ENCODE peak calls at places on chromosomes 12 and 14, in ten cellular contexts. K is PC-9, O is NB4, R is IMR-90, E is PC-3, W is Panc1, T is BE2C, P is HL-60, Y is cardiac muscle cell, L is right lobe of liver. S is an unnamed sample.

GRCh38 chr14:90625445-90625844 is 190.8 kb downstream of the TTC7B start:
- DNase-seq in O (no peak), L (no peak), R (no peak), P (no peak), T (no peak), K (no peak), W (no peak), E (no peak), Y (no peak), S (no peak)

GRCh38 chr12:59134750-59135149 is 214.4 kb upstream of the LRIG3 start:
- DNase-seq in L (peak), W (no peak), P (no peak), T (no peak), E (no peak), R (no peak), K (no peak), Y (no peak), O (no peak), S (no peak)

GRCh38 chr12:74229671-74230070 is 308.0 kb upstream of the ATXN7L3B start:
- DNase-seq in Y (no peak), W (no peak), O (no peak), R (no peak), P (no peak), L (no peak), K (no peak), T (no peak), E (no peak), S (no peak)

GRCh38 chr14:45089813-45090212 is 5.9 kb downstream of the PRPF39 start:
- DNase-seq in R (peak), E (peak), W (no peak), K (no peak), T (no peak), Y (peak), O (no peak), L (no peak), P (no peak), S (no peak)

GRCh38 chr14:101556566-101557320 is 4.6 kb upstream of the DIO3 start:
- DNase-seq in T (no peak), P (no peak), O (no peak), W (no peak), E (no peak), K (peak), R (no peak), Y (no peak), L (no peak), S (no peak)

GRCh38 chr12:54156578-54156977 is 32.2 kb downstream of the SMUG1 start:
- DNase-seq in L (no peak), E (no peak), K (no peak), T (no peak), W (no peak), O (no peak), P (no peak), R (no peak), Y (no peak), S (no peak)

GRCh38 chr12:121048442-121048841 is 9.4 kb upstream of the OASL start:
- DNase-seq in P (no peak), E (no peak), T (peak), W (no peak), R (no peak), Y (no peak), K (no peak), L (no peak), O (no peak), S (no peak)

GRCh38 chr12:106108187-106108816 is 30.5 kb downstream of the NUAK1 start:
- DNase-seq in Y (peak), T (no peak), P (no peak), R (peak), W (no peak), O (peak), K (no peak), L (no peak), E (no peak), S (no peak)

GRCh38 chr12:113333877-113334785 is 778 bp downstream of the SLC8B1 start:
- DNase-seq in W (no peak), O (peak), E (peak), Y (no peak), K (peak), R (no peak), P (peak), L (no peak), T (no peak), S (no peak)

GRCh38 chr14:91545946-91546716 is 36.0 kb upstream of the PPP4R3A start:
- DNase-seq in W (no peak), K (no peak), T (no peak), R (no peak), Y (no peak), O (no peak), L (no peak), E (peak), P (no peak), S (no peak)

GRCh38 chr14:76832503-76832988 is 6.3 kb downstream of the LRRC74A start:
- DNase-seq in K (no peak), P (peak), L (peak), T (no peak), O (peak), W (no peak), Y (peak), R (no peak), E (no peak), S (no peak)

GRCh38 chr14:96204151-96205058 is at the start of gene BDKRB2:
- DNase-seq in W (no peak), P (peak), T (peak), O (peak), K (peak), E (peak), L (no peak), R (peak), Y (peak), S (no peak)

GRCh38 chr14:37900582-37900981 is 305.2 kb downstream of the TTC6 start:
- DNase-seq in W (no peak), K (no peak), L (no peak), Y (no peak), O (no peak), R (peak), T (no peak), P (no peak), E (no peak), S (no peak)

GRCh38 chr14:92058006-92058917 is 18.4 kb upstream of the TRIP11 start:
- DNase-seq in W (no peak), K (no peak), P (no peak), E (no peak), Y (no peak), T (no peak), L (no peak), R (no peak), O (no peak), S (no peak)

GRCh38 chr12:115466076-115466475 is 782.1 kb upstream of the TBX3 start:
- DNase-seq in T (no peak), K (no peak), Y (peak), R (no peak), E (no peak), P (no peak), O (no peak), W (no peak), L (no peak), S (peak)

GRCh38 chr14:80477388-80478160 is 266.3 kb upstream of the DIO2 start:
- DNase-seq in T (no peak), L (no peak), R (peak), W (no peak), P (no peak), Y (peak), K (no peak), E (peak), O (no peak), S (no peak)

GRCh38 chr12:74337951-74338350 is 199.7 kb upstream of the ATXN7L3B start:
- DNase-seq in P (no peak), T (no peak), Y (peak), K (no peak), W (peak), L (no peak), E (peak), R (peak), O (no peak), S (no peak)

GRCh38 chr12:118319627-118320026 is 53.1 kb downstream of the TAOK3 start:
- DNase-seq in T (no peak), L (no peak), W (no peak), O (peak), P (no peak), Y (no peak), E (no peak), R (no peak), K (no peak), S (no peak)

GRCh38 chr12:116722245-116722644 is 15.6 kb downstream of the SPRING1 start:
- DNase-seq in L (no peak), O (no peak), K (no peak), W (no peak), T (no peak), Y (no peak), E (no peak), P (no peak), R (no peak), S (no peak)

GRCh38 chr12:2273288-2273687 is 220.5 kb downstream of the CACNA1C start:
- DNase-seq in T (no peak), O (no peak), K (no peak), E (no peak), P (no peak), R (peak), W (no peak), L (no peak), Y (peak), S (no peak)

GRCh38 chr14:30223385-30223785 is 295.7 kb upstream of the PRKD1 start:
- DNase-seq in W (peak), T (peak), P (no peak), L (peak), E (peak), O (no peak), K (peak), R (peak), Y (peak), S (peak)

GRCh38 chr14:68937790-68938514 is 41.1 kb downstream of the ACTN1 start:
- DNase-seq in L (peak), W (no peak), T (peak), E (no peak), O (no peak), Y (no peak), K (peak), P (no peak), R (no peak), S (no peak)

GRCh38 chr14:21061347-21061668 is 3.7 kb downstream of the RNASE8 start:
- DNase-seq in W (no peak), L (no peak), T (no peak), E (no peak), O (no peak), K (no peak), P (no peak), R (no peak), Y (no peak), S (no peak)

GRCh38 chr14:104315169-104315568 is 176.8 kb downstream of the KIF26A start:
- DNase-seq in O (no peak), P (no peak), T (no peak), E (no peak), K (no peak), W (no peak), R (no peak), Y (no peak), L (no peak), S (no peak)

GRCh38 chr14:33287204-33287603 is 348.5 kb downstream of the NPAS3 start:
- DNase-seq in R (no peak), T (no peak), E (peak), K (no peak), O (no peak), W (no peak), L (no peak), P (no peak), Y (no peak), S (no peak)

GRCh38 chr12:114163766-114164165 is 197.6 kb upstream of the RBM19 start:
- DNase-seq in P (no peak), Y (peak), R (peak), E (peak), L (no peak), W (peak), K (no peak), O (peak), T (no peak), S (peak)

GRCh38 chr14:72064501-72064900 is 132.3 kb downstream of the RGS6 start:
- DNase-seq in T (no peak), P (no peak), Y (no peak), E (no peak), R (no peak), W (no peak), K (no peak), L (no peak), O (no peak), S (no peak)
- H3K4me3 ChIP-seq in T (no peak), P (no peak), Y (no peak), E (no peak), R (no peak), W (no peak), K (no peak), L (no peak), O (no peak), S (no peak)

DNA sequence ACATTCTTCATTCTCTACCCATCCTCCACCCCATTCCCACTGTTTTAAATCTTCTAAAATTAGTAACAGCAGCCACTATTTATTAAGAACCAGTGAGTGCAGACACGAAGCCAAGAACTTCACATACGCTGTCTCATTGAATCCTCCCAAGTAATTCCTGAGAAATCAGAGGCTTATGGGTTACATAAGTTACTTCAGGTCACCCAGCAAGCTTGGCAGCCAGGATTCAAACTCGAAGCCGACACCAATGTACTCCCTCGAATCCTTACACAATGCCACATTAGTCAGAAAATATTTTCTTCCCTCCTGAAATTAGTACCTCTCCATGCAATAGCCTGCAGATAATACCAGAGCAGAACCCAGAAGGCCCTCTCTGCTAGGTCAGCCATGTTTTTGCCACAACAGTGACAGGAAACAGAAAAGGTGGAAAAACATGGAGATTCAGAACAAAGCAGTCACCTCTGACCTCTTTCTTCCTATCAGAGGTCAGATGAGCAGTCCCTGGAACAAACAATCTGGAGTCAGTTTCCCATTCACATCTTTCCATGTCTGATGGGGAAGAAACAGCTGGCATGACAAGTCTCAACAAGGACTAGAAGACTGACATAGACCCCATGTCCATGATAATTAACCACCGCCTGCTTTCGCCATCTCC is 16.4 kb downstream of the NID2 start:
- DNase-seq in W (no peak), E (no peak), R (peak), O (no peak), T (no peak), K (no peak), L (no peak), Y (peak), P (no peak), S (peak)
- H3K4me3 ChIP-seq in W (no peak), E (no peak), R (no peak), O (no peak), T (no peak), K (no peak), L (no peak), Y (peak), P (no peak), S (no peak)

GRCh38 chr12:52789637-52790426 is 6.1 kb downstream of the KRT3 start:
- DNase-seq in W (no peak), R (no peak), O (peak), T (no peak), Y (no peak), P (peak), E (no peak), L (no peak), K (peak), S (no peak)
- H3K4me3 ChIP-seq in W (no peak), R (no peak), O (no peak), T (no peak), Y (no peak), P (no peak), E (no peak), L (no peak), K (no peak), S (no peak)

DNA sequence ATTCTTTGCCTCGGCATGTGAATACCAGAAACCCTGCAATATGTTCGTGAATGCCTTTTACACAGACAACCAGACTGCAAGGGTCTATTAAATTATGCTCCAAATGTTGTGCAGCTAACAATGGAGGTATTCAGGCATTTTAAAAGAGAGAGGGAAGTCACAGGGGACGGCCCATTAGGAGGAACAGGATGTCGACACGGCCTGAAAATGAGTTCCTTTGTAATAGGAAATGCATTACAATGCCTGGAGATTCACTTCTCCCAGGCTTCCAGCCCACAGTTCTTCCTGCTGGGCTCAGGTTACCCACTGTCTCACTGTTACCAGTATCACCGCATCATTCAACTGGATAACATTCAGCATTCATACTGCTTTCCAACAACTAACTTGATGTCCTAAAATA is 2.5 kb downstream of the DUSP6 start:
- DNase-seq in O (peak), W (no peak), E (peak), Y (peak), K (peak), P (peak), R (peak), L (peak), T (peak), S (no peak)
- H3K4me3 ChIP-seq in O (peak), W (peak), E (peak), Y (peak), K (peak), P (peak), R (peak), L (peak), T (peak), S (peak)

GRCh38 chr14:58426819-58427288 is 477 bp downstream of the TIMM9 start:
- DNase-seq in K (peak), P (peak), O (peak), T (peak), R (peak), L (peak), Y (peak), W (no peak), E (no peak), S (peak)
- H3K4me3 ChIP-seq in K (peak), P (peak), O (peak), T (peak), R (peak), L (peak), Y (peak), W (peak), E (peak), S (peak)

GRCh38 chr12:104495786-104496185 is 39.0 kb downstream of the CHST11 start:
- DNase-seq in L (no peak), E (no peak), Y (peak), W (no peak), R (peak), P (no peak), T (no peak), K (no peak), O (no peak), S (no peak)

GRCh38 chr12:104496336-104496735 is 39.6 kb downstream of the CHST11 start:
- DNase-seq in K (no peak), L (no peak), T (no peak), Y (no peak), R (peak), W (no peak), O (no peak), E (no peak), P (no peak), S (no peak)

GRCh38 chr12:104494816-104495158 is 38.0 kb downstream of the CHST11 start:
- DNase-seq in K (no peak), P (no peak), Y (peak), E (no peak), T (no peak), R (no peak), O (peak), W (no peak), L (no peak), S (no peak)

GRCh38 chr12:104493504-104493903 is 36.8 kb downstream of the CHST11 start:
- DNase-seq in L (no peak), R (no peak), K (no peak), Y (no peak), P (no peak), W (no peak), T (no peak), E (no peak), O (no peak), S (no peak)

DNA sequence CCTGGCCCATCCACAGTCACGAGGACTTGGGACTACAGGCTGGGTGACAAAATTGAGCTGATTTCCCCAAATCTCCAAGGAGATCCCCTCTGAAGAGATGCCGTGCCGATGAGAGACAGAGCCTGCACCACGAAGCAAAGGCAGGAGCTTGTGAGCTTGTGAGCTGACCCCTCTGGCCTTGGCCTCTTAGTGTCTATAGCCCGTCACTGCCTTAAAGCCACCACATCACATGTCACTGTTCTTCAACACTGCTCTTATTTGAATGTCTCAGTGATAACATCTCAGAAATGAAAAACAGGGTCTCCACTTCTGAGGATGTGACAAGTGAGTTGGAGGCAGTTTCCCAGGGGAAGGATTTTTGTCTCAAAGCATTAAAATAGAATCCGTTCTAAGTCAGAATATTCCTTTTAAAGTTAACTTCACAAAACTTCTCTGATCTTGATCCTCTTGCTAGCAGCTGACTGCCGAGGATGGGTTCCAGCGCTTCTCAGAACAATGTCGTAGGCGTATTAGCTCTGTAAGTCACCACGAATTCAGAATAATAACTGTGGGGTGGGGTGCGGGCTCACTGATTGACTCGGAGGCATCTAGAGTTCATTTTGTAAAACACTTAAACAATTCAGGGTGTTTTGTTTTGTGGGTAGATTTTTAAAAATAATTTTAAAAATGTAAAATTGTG is 37.5 kb downstream of the CHST11 start:
- DNase-seq in T (no peak), E (no peak), Y (peak), R (no peak), W (no peak), L (no peak), O (peak), P (no peak), K (no peak), S (no peak)
- H3K4me3 ChIP-seq in T (no peak), E (no peak), Y (no peak), R (no peak), W (no peak), L (no peak), O (no peak), P (no peak), K (no peak), S (no peak)

DNA sequence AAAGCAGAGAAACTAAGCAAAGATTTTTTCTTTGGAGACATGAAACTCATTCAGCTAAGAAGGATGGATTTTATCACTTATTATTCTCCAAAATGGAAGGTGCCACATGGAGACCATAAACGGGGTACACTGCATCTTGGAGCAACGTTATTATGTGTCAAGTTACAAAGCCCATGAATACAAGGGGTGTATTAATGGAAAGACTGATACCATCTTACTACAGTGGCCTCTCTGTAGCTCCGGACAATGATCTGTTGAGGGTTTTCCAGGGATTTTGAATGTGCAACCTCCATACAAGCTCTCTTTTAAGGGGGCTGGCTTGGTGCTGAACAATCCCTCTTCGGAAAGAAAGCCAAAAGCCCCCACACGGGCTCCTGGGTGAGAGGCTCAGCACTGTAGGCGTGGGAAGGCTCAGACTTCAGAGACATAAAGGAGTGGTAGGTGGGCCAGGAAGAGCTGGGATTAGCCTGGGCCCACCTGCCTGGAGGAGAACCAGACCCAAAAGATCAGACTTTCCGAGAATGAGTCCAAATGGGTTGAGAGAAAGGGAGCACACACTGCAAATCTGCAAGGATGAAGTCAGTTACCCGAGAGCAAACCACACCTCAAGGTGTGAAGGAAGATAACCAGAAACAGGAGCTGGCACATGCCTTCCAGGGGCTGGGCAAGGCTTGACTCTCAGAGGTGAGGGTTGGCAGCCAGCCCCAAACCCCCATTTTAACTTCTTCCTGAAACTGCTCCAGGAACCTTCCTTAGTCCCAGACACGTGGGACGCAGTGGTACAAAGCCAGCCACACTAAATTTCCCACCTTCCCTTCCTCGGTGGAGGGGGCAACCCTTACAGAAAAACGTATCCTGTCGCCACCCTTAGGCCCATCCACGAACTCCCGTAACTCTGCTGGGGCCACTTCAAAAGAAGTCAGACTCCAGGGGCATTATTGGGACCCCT is 1.5 kb downstream of the VPS37B start:
- DNase-seq in W (no peak), Y (no peak), R (no peak), E (peak), K (peak), L (no peak), T (no peak), O (no peak), P (no peak), S (no peak)
- H3K4me3 ChIP-seq in W (peak), Y (peak), R (peak), E (peak), K (peak), L (peak), T (peak), O (peak), P (peak), S (peak)